ENCODE peak calls at places on chromosome 6, in five cellular contexts. One of them, this sample, is unnamed.

GRCh38 chr6:38570750-38571149 is 69.0 kb downstream of the BTBD9 start:
- DNase-seq in HepG2: no peak
- DNase-seq in GM23248: peak; percentile 50
- DNase-seq in PC-9: no peak
- DNase-seq in GM12878: no peak
- DNase-seq in this sample: no peak

GRCh38 chr6:117169781-117170281 is 95.5 kb upstream of the VGLL2 start:
- DNase-seq in GM23248: no peak
- DNase-seq in PC-9: no peak
- DNase-seq in GM12878: no peak
- DNase-seq in HepG2: no peak
- DNase-seq in this sample: no peak

GRCh38 chr6:148570456-148570855 is 176.4 kb upstream of the UST start:
- DNase-seq in PC-9: no peak
- DNase-seq in HepG2: no peak
- DNase-seq in GM23248: no peak
- DNase-seq in GM12878: no peak
- DNase-seq in this sample: no peak

GRCh38 chr6:116282698-116283097 is 3.0 kb upstream of the TSPYL1 start:
- DNase-seq in GM12878: no peak
- DNase-seq in PC-9: no peak
- DNase-seq in GM23248: no peak
- DNase-seq in HepG2: no peak
- DNase-seq in this sample: no peak

GRCh38 chr6:159982726-159983506 is 14.0 kb downstream of the IGF2R start:
- DNase-seq in HepG2: no peak
- DNase-seq in PC-9: no peak
- DNase-seq in GM12878: no peak
- DNase-seq in GM23248: peak; percentile 38
- DNase-seq in this sample: peak; percentile 67

GRCh38 chr6:143068001-143068400 is 7.3 kb downstream of the AIG1 start:
- DNase-seq in GM23248: peak; percentile 41
- DNase-seq in HepG2: no peak
- DNase-seq in PC-9: no peak
- DNase-seq in GM12878: no peak
- DNase-seq in this sample: peak; percentile 85

GRCh38 chr6:151804585-151805285 is 2.7 kb upstream of the ESR1 start:
- DNase-seq in PC-9: no peak
- DNase-seq in GM12878: no peak
- DNase-seq in GM23248: no peak
- DNase-seq in HepG2: no peak
- DNase-seq in this sample: no peak

GRCh38 chr6:92667843-92668242 is 751.5 kb downstream of the EPHA7 start:
- DNase-seq in PC-9: no peak
- DNase-seq in HepG2: no peak
- DNase-seq in GM23248: no peak
- DNase-seq in GM12878: no peak
- DNase-seq in this sample: peak; percentile 26

GRCh38 chr6:113017316-113017715 is 670.2 kb downstream of the RFPL4B start:
- DNase-seq in PC-9: no peak
- DNase-seq in GM12878: no peak
- DNase-seq in HepG2: no peak
- DNase-seq in GM23248: peak; percentile 14
- DNase-seq in this sample: no peak

GRCh38 chr6:158867381-158868121 is 48.4 kb upstream of the EZR start:
- DNase-seq in GM23248: no peak
- DNase-seq in GM12878: no peak
- DNase-seq in HepG2: no peak
- DNase-seq in PC-9: peak; percentile 69
- DNase-seq in this sample: no peak

GRCh38 chr6:22383016-22383415 is 86.2 kb upstream of the PRL start:
- DNase-seq in GM23248: no peak
- DNase-seq in GM12878: no peak
- DNase-seq in PC-9: no peak
- DNase-seq in HepG2: no peak
- DNase-seq in this sample: peak; percentile 57

GRCh38 chr6:75604294-75604693 is 2.6 kb downstream of the SENP6 start:
- DNase-seq in GM23248: no peak
- DNase-seq in HepG2: no peak
- DNase-seq in GM12878: no peak
- DNase-seq in PC-9: no peak
- DNase-seq in this sample: no peak

GRCh38 chr6:75601608-75602163 is at the start of gene SENP6:
- DNase-seq in PC-9: peak; percentile 54
- DNase-seq in GM12878: no peak
- DNase-seq in HepG2: peak; percentile 72
- DNase-seq in GM23248: peak; percentile 89
- DNase-seq in this sample: peak; percentile 80

GRCh38 chr6:75600694-75601265 is 900 bp upstream of the SENP6 start:
- DNase-seq in PC-9: no peak
- DNase-seq in HepG2: no peak
- DNase-seq in GM12878: no peak
- DNase-seq in GM23248: peak; percentile 29
- DNase-seq in this sample: peak; percentile 32

GRCh38 chr6:75602897-75603395 is 1.3 kb downstream of the SENP6 start:
- DNase-seq in GM12878: no peak
- DNase-seq in PC-9: no peak
- DNase-seq in GM23248: peak; percentile 25
- DNase-seq in HepG2: no peak
- DNase-seq in this sample: peak; percentile 25

DNA sequence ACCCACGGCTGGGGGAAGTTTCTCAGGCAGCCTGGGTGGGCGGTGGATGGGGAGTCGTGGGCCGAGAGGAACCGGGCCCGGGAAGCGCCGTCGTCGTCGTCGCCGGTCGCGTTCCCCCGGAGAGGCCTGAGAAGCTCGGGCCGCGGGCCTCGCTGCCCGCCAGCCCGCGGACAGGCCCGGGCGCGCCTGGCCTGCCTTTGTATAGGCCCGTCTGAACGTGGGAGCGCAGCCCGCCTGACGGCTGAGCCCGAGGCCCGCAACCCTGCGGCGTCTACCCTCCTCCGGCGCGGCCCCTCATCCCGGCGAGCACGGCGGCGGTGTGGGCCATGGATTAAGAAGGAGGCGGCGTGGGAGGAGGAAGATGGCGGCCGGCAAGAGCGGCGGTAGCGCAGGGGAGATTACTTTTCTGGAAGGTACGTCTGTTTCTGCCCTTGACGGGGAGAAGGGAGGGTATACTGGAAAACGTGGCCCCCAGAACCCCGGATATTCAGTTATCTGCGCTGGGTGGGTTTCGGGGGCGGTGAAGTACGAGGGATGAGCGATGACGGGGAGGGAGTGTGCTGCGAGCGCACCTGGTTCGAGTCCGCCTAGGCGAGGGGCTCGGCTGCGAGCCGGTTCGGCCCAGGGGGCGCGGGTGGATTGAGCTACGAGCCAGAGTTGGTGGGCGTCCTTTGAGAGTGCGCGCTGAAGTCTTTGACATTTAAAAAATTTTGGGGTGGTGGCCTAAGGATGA is 650 bp downstream of the SENP6 start:
- DNase-seq in HepG2: no peak
- DNase-seq in GM23248: peak; percentile 77
- DNase-seq in PC-9: no peak
- DNase-seq in GM12878: no peak
- DNase-seq in this sample: peak; percentile 65
- H3K4me1 ChIP-seq in HepG2: peaks cover 42% of the 10 kb centered on the region
- H3K4me1 ChIP-seq in GM23248: peaks cover 13% of the 10 kb centered on the region
- H3K4me1 ChIP-seq in PC-9: peaks cover 27% of the 10 kb centered on the region
- H3K4me1 ChIP-seq in GM12878: no peaks in the 10 kb centered on the region
- H3K4me1 ChIP-seq in this sample: peaks cover 3% of the 10 kb centered on the region

GRCh38 chr6:90096818-90097217 is 199.8 kb downstream of the BACH2 start:
- DNase-seq in HepG2: no peak
- DNase-seq in GM12878: no peak
- DNase-seq in GM23248: no peak
- DNase-seq in PC-9: no peak
- DNase-seq in this sample: no peak
- H3K27ac ChIP-seq in HepG2: no peak overlapping the region
- H3K27ac ChIP-seq in GM12878: no peak overlapping the region
- H3K27ac ChIP-seq in GM23248: no peak overlapping the region
- H3K27ac ChIP-seq in PC-9: no peak overlapping the region
- H3K27ac ChIP-seq in this sample: peak overlapping the region; percentile 37

GRCh38 chr6:166563805-166564204 is 22.7 kb downstream of the RAMACL start:
- DNase-seq in PC-9: no peak
- DNase-seq in GM12878: no peak
- DNase-seq in GM23248: no peak
- DNase-seq in HepG2: no peak
- DNase-seq in this sample: no peak
- TF ChIP-seq EZH2 in PC-9: no peak
- TF ChIP-seq EZH2 in GM12878: no peak
- TF ChIP-seq EZH2 in GM23248: no peak
- TF ChIP-seq EZH2 in HepG2: no peak
- TF ChIP-seq EZH2 in this sample: no peak

GRCh38 chr6:101994521-101994920 is 601.0 kb downstream of the GRIK2 start:
- DNase-seq in GM23248: no peak
- DNase-seq in GM12878: no peak
- DNase-seq in PC-9: no peak
- DNase-seq in HepG2: no peak
- DNase-seq in this sample: no peak
- H3K4me1 ChIP-seq in GM23248: no peaks in the 10 kb centered on the region
- H3K4me1 ChIP-seq in GM12878: no peaks in the 10 kb centered on the region
- H3K4me1 ChIP-seq in PC-9: no peaks in the 10 kb centered on the region
- H3K4me1 ChIP-seq in HepG2: no peaks in the 10 kb centered on the region
- H3K4me1 ChIP-seq in this sample: no peaks in the 10 kb centered on the region

GRCh38 chr6:169224185-169224695 is 29.4 kb downstream of the THBS2 start:
- DNase-seq in GM23248: peak; percentile 43
- DNase-seq in PC-9: no peak
- DNase-seq in GM12878: no peak
- DNase-seq in HepG2: peak; percentile 16
- DNase-seq in this sample: peak; percentile 74
- H3K27ac ChIP-seq in GM23248: no peak overlapping the region
- H3K27ac ChIP-seq in PC-9: no peak overlapping the region
- H3K27ac ChIP-seq in GM12878: no peak overlapping the region
- H3K27ac ChIP-seq in HepG2: no peak overlapping the region
- H3K27ac ChIP-seq in this sample: peak overlapping the region; percentile 28

GRCh38 chr6:37170273-37171140 is 555 bp downstream of the PIM1 start:
- DNase-seq in PC-9: no peak
- DNase-seq in GM23248: peak; percentile 75
- DNase-seq in GM12878: no peak
- DNase-seq in HepG2: no peak
- DNase-seq in this sample: peak; percentile 44

GRCh38 chr6:37168809-37169457 is 1.0 kb upstream of the PIM1 start:
- DNase-seq in PC-9: peak; percentile 68
- DNase-seq in HepG2: no peak
- DNase-seq in GM23248: peak; percentile 90
- DNase-seq in GM12878: no peak
- DNase-seq in this sample: no peak

GRCh38 chr6:37171141-37171969 is 1.4 kb downstream of the PIM1 start:
- DNase-seq in PC-9: no peak
- DNase-seq in GM23248: peak; percentile 77
- DNase-seq in GM12878: no peak
- DNase-seq in HepG2: no peak
- DNase-seq in this sample: no peak

GRCh38 chr6:37169458-37170272 is at the start of gene PIM1:
- DNase-seq in HepG2: peak; percentile 98
- DNase-seq in PC-9: peak; percentile 90
- DNase-seq in GM12878: peak; percentile 62
- DNase-seq in GM23248: peak; percentile 99
- DNase-seq in this sample: peak; percentile 98

GRCh38 chr6:37168163-37168758 is 1.7 kb upstream of the PIM1 start:
- DNase-seq in GM12878: no peak
- DNase-seq in GM23248: no peak
- DNase-seq in HepG2: no peak
- DNase-seq in PC-9: no peak
- DNase-seq in this sample: no peak
- TF ChIP-seq EZH2 in GM12878: no peak
- TF ChIP-seq EZH2 in GM23248: no peak
- TF ChIP-seq EZH2 in HepG2: no peak
- TF ChIP-seq EZH2 in PC-9: no peak
- TF ChIP-seq EZH2 in this sample: no peak